ENCODE peak calls at places on chromosomes 16 and 17, in seven cellular contexts. Z, K, F, P, W, L and T are unnamed samples.

GRCh38 chr16:49639739-49640388 is 216.0 kb downstream of the ZNF423 start:
- DNase-seq in W (no peak), L (no peak), Z (no peak), K (no peak), P (no peak), F (peak; percentile 64), T (no peak)

GRCh38 chr16:52405441-52405840 is 141.5 kb downstream of the TOX3 start:
- DNase-seq in P (no peak), Z (no peak), F (no peak), K (no peak), W (no peak), L (no peak), T (no peak)

GRCh38 chr16:90042946-90043514 is 23.8 kb upstream of the DBNDD1 start:
- DNase-seq in F (no peak), W (no peak), L (no peak), P (no peak), K (no peak), Z (no peak), T (no peak)

GRCh38 chr17:17836818-17837379 is at the start of gene SREBF1:
- DNase-seq in F (peak; percentile 71), L (peak; percentile 85), W (peak; percentile 77), P (no peak), Z (peak; percentile 88), K (peak; percentile 71), T (peak; percentile 52)

GRCh38 chr17:13638855-13639458 is 37.2 kb upstream of the HS3ST3A1 start:
- DNase-seq in K (no peak), Z (no peak), W (no peak), P (no peak), L (peak; percentile 24), F (no peak), T (no peak)

GRCh38 chr17:16915752-16916556 is 56.0 kb downstream of the TNFRSF13B start:
- DNase-seq in F (no peak), Z (peak; percentile 77), K (peak; percentile 82), L (peak; percentile 68), W (peak; percentile 78), P (peak; percentile 7), T (no peak)

GRCh38 chr16:57299009-57299718 is 14.7 kb upstream of the PLLP start:
- DNase-seq in L (no peak), P (no peak), Z (peak; percentile 55), F (peak; percentile 69), K (peak; percentile 63), W (no peak), T (no peak)

GRCh38 chr16:17204248-17205043 is 266.3 kb downstream of the XYLT1 start:
- DNase-seq in P (no peak), W (no peak), L (no peak), F (no peak), Z (no peak), K (no peak), T (no peak)

GRCh38 chr16:2829501-2830354 is at the start of gene ZG16B:
- DNase-seq in Z (no peak), L (no peak), W (no peak), F (no peak), P (no peak), K (no peak), T (no peak)

GRCh38 chr17:43641416-43641815 is 20.3 kb downstream of the MEOX1 start:
- DNase-seq in F (no peak), W (no peak), K (no peak), L (no peak), P (no peak), Z (no peak), T (no peak)

GRCh38 chr17:69857412-69857835 is 217.6 kb upstream of the KCNJ16 start:
- DNase-seq in P (peak; percentile 69), Z (peak; percentile 25), L (no peak), W (no peak), K (peak; percentile 62), F (no peak), T (no peak)

GRCh38 chr16:68369697-68370096 is 58.9 kb downstream of the PRMT7 start:
- DNase-seq in K (no peak), F (no peak), Z (no peak), L (peak; percentile 70), P (no peak), W (no peak), T (no peak)

GRCh38 chr17:16040710-16041251 is 41.2 kb downstream of the TTC19 start:
- DNase-seq in Z (no peak), P (no peak), K (peak; percentile 81), L (no peak), W (peak; percentile 11), F (no peak), T (no peak)

GRCh38 chr16:23575834-23576233 is 18.3 kb downstream of the UBFD1 start:
- DNase-seq in L (no peak), W (no peak), K (no peak), P (no peak), F (no peak), Z (no peak), T (no peak)

GRCh38 chr17:82257473-82257872 is 16.0 kb downstream of the CSNK1D start:
- DNase-seq in K (peak; percentile 50), P (no peak), W (no peak), L (peak; percentile 83), F (no peak), Z (no peak), T (peak; percentile 39)

GRCh38 chr17:76252040-76252954 is 12.0 kb upstream of the RNF157 start:
- DNase-seq in Z (peak; percentile 61), K (peak; percentile 90), W (no peak), F (peak; percentile 59), L (peak; percentile 57), P (no peak), T (no peak)

GRCh38 chr17:39618252-39618913 is 8.4 kb upstream of the PPP1R1B start:
- DNase-seq in Z (peak; percentile 53), F (no peak), P (no peak), K (peak; percentile 48), W (no peak), L (no peak), T (no peak)

GRCh38 chr16:15439102-15439501 is 4.7 kb downstream of the BMERB1 start:
- DNase-seq in F (no peak), K (no peak), P (no peak), W (no peak), Z (no peak), L (no peak), T (no peak)

GRCh38 chr17:6455321-6455705 is 11.1 kb downstream of the PIMREG start:
- DNase-seq in Z (no peak), F (no peak), K (no peak), W (no peak), P (peak; percentile 14), L (peak; percentile 39), T (no peak)

GRCh38 chr16:15708096-15708495 is 58.1 kb downstream of the NDE1 start:
- DNase-seq in Z (peak; percentile 44), F (no peak), P (no peak), W (no peak), L (no peak), K (no peak), T (no peak)

GRCh38 chr17:62676952-62677596 is 49.6 kb downstream of the MRC2 start:
- DNase-seq in Z (no peak), K (no peak), W (no peak), F (no peak), L (no peak), P (no peak), T (no peak)